ENCODE peak calls at places on chromosomes 6 and 20, in ten cellular contexts. Z is psoas muscle; K is ovary; D is mammary epithelial cell; U is AG04450; R is naive thymus-derived CD4-positive, alpha-beta T cell; H is brain microvascular endothelial cell; T is H9; J is thoracic aorta; F is endothelial cell of umbilical vein. C is an unnamed sample.

GRCh38 chr6:41092421-41093140 is 19.8 kb downstream of the NFYA start:
- DNase-seq in Z (no peak), K (no peak), D (peak), U (no peak), R (no peak), H (peak), T (no peak), J (no peak), F (peak), C (no peak)

GRCh38 chr6:131368077-131368911 is 204.7 kb upstream of the ARG1 start:
- DNase-seq in Z (peak), K (peak), D (no peak), U (no peak), R (no peak), H (no peak), T (no peak), J (no peak), F (no peak), C (no peak)

GRCh38 chr6:155333414-155333813 is 19.1 kb upstream of the TFB1M start:
- DNase-seq in Z (no peak), K (no peak), D (no peak), U (no peak), R (no peak), H (no peak), T (no peak), J (no peak), F (no peak), C (no peak)

GRCh38 chr6:3523288-3523670 is 66.4 kb upstream of the SLC22A23 start:
- DNase-seq in Z (no peak), K (no peak), D (no peak), U (no peak), R (no peak), H (no peak), T (no peak), J (no peak), F (no peak), C (no peak)

GRCh38 chr6:39669117-39669690 is 56.0 kb downstream of the KIF6 start:
- DNase-seq in Z (no peak), K (no peak), D (no peak), U (no peak), R (no peak), H (no peak), T (no peak), J (no peak), F (no peak), C (no peak)

GRCh38 chr20:20002101-20002998 is 14.8 kb upstream of the NAA20 start:
- DNase-seq in Z (no peak), K (no peak), D (no peak), U (no peak), R (no peak), H (no peak), T (no peak), J (no peak), F (no peak), C (no peak)

GRCh38 chr20:31475472-31476312 is 604 bp downstream of the REM1 start:
- DNase-seq in Z (no peak), K (no peak), D (no peak), U (no peak), R (no peak), H (no peak), T (no peak), J (no peak), F (no peak), C (no peak)

GRCh38 chr20:32415494-32415893 is 57.4 kb downstream of the ASXL1 start:
- DNase-seq in Z (no peak), K (no peak), D (no peak), U (no peak), R (no peak), H (no peak), T (no peak), J (no peak), F (no peak), C (no peak)

GRCh38 chr20:63052571-63053429 is 46.0 kb upstream of the BHLHE23 start:
- DNase-seq in Z (no peak), K (no peak), D (no peak), U (no peak), R (no peak), H (no peak), T (no peak), J (no peak), F (no peak), C (no peak)

GRCh38 chr6:28207244-28208179 is 17.6 kb upstream of the ZSCAN9 start:
- DNase-seq in Z (no peak), K (no peak), D (peak), U (no peak), R (peak), H (peak), T (peak), J (no peak), F (peak), C (no peak)

GRCh38 chr6:118558811-118559217 is 10.7 kb downstream of the PLN start:
- DNase-seq in Z (no peak), K (no peak), D (no peak), U (no peak), R (no peak), H (peak), T (no peak), J (no peak), F (peak), C (no peak)

GRCh38 chr6:52423448-52423847 is 3.3 kb downstream of the EFHC1 start:
- DNase-seq in Z (no peak), K (no peak), D (no peak), U (no peak), R (no peak), H (no peak), T (no peak), J (no peak), F (no peak), C (no peak)
- H3K27ac ChIP-seq in Z (peak), K (no peak), D (peak), U (peak), R (no peak), H (peak), T (no peak), J (peak), F (peak), C (no peak)

GRCh38 chr20:4173142-4173541 is 157.8 kb upstream of the RNF24 start:
- DNase-seq in Z (no peak), K (no peak), D (no peak), U (no peak), R (no peak), H (no peak), T (no peak), J (no peak), F (no peak), C (no peak)
- H3K27ac ChIP-seq in Z (no peak), K (no peak), D (no peak), U (no peak), R (no peak), H (no peak), T (no peak), J (no peak), F (no peak), C (no peak)

GRCh38 chr6:135081966-135082365 is 27.3 kb upstream of the HBS1L start:
- DNase-seq in Z (no peak), K (no peak), D (no peak), U (no peak), R (no peak), H (no peak), T (no peak), J (no peak), F (no peak), C (no peak)
- H3K27ac ChIP-seq in Z (no peak), K (no peak), D (no peak), U (no peak), R (no peak), H (no peak), T (no peak), J (no peak), F (no peak), C (no peak)

DNA sequence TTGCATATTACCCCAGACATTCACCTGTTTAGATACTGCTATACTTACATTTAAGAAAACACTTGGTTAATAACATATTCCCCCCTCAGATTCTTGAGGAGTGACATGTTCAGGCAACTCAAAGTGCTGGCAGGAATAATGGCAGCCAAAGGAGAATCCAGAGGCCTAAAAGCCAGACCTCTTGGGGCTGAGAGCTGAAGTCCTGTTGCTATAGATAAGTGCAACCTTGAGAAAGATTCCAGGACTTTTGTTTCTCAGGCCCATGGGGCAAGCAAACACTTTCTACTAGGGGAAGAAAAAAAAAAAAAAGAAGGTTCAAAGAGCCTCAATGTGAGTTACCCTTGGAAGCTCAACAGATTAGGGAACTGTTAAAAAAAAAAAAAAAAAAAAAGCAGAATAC is 132.8 kb upstream of the BEND3 start:
- DNase-seq in Z (no peak), K (no peak), D (no peak), U (no peak), R (no peak), H (no peak), T (no peak), J (no peak), F (no peak), C (no peak)
- H3K27ac ChIP-seq in Z (no peak), K (no peak), D (peak), U (no peak), R (no peak), H (no peak), T (no peak), J (no peak), F (no peak), C (no peak)

GRCh38 chr20:56412949-56413348 is 889 bp downstream of the CASS4 start:
- DNase-seq in Z (no peak), K (no peak), D (no peak), U (no peak), R (no peak), H (no peak), T (no peak), J (no peak), F (no peak), C (no peak)
- H3K27ac ChIP-seq in Z (no peak), K (no peak), D (no peak), U (peak), R (peak), H (peak), T (no peak), J (no peak), F (no peak), C (peak)

DNA sequence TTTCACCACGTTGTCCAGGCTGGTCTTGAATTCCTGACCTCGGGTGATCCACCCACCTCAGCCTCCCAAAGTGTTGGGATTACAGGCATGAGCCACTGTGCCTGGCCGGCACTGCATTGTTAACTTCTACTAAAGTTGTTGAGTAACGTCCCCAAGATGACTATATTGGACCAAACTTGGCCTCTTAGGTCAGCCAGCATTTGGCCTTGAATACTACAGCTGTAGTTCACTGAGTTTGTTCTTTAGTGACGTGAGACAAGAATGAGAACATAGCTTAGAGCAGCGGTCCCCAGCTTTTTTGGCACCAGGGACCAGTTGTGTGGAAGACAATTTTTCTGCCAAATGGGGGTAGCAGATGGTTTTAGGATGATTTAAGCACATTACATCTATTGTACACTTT is 237.1 kb downstream of the TBC1D7 start:
- DNase-seq in Z (no peak), K (no peak), D (no peak), U (no peak), R (no peak), H (no peak), T (no peak), J (peak), F (no peak), C (no peak)
- H3K27ac ChIP-seq in Z (no peak), K (no peak), D (no peak), U (no peak), R (no peak), H (no peak), T (no peak), J (no peak), F (no peak), C (no peak)

DNA sequence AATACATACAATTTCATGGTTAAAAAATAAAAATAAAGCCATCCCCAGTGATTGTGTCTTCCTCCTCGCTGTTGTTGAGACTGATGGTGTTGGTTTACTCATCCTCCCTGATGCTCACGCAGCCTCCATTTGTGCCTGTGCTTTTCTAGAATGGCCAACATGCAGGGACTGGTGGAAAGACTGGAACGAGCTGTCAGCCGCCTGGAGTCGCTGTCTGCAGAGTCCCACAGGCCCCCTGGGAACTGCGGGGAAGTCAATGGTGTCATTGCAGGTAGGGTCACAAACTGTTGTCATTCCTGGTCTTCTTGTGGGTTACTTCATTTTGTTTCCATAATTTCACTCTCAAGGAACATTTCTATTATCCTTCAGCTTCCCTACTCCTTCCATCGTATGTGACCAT is 28.0 kb downstream of the CAP2 start:
- DNase-seq in Z (no peak), K (no peak), D (no peak), U (no peak), R (no peak), H (no peak), T (no peak), J (no peak), F (no peak), C (no peak)
- H3K27ac ChIP-seq in Z (peak), K (no peak), D (no peak), U (no peak), R (no peak), H (no peak), T (no peak), J (no peak), F (no peak), C (no peak)

GRCh38 chr6:31661867-31662723 is 1.5 kb upstream of the C6orf47 start:
- DNase-seq in Z (no peak), K (no peak), D (no peak), U (no peak), R (no peak), H (no peak), T (no peak), J (no peak), F (no peak), C (no peak)
- H3K27ac ChIP-seq in Z (no peak), K (no peak), D (no peak), U (no peak), R (no peak), H (no peak), T (no peak), J (peak), F (no peak), C (peak)

C was measured in effector memory CD4-positive, alpha-beta T cell.